ENCODE peak calls at places on chromosomes 3 and 15, in four cellular contexts. O is GM23338, M is left lobe of liver, A is HT-29. Z is an unnamed sample.

GRCh38 chr3:154684021-154684420 is 254.0 kb upstream of the GPR149 start:
- DNase-seq in M (no peak), A (peak), O (peak), Z (no peak)

GRCh38 chr3:167783781-167784180 is 48.3 kb downstream of the SERPINI1 start:
- DNase-seq in O (no peak), M (no peak), A (no peak), Z (no peak)

GRCh38 chr3:32176989-32177701 is 61.3 kb upstream of the CMTM8 start:
- DNase-seq in A (peak), O (peak), M (peak), Z (no peak)

GRCh38 chr3:3200632-3201212 is 21.2 kb upstream of the CRBN start:
- DNase-seq in A (peak), M (no peak), O (peak), Z (peak)

GRCh38 chr15:95864467-95864886 is 466.0 kb upstream of the NR2F2 start:
- DNase-seq in M (no peak), O (no peak), A (no peak), Z (no peak)

GRCh38 chr3:45479627-45480026 is 91.3 kb downstream of the LARS2 start:
- DNase-seq in A (no peak), M (no peak), O (no peak), Z (no peak)

GRCh38 chr15:31024330-31024729 is 32.9 kb upstream of the MTMR10 start:
- DNase-seq in M (no peak), O (peak), A (peak), Z (no peak)

GRCh38 chr15:92636950-92637481 is 18.6 kb downstream of the FAM174B start:
- DNase-seq in A (peak), M (peak), O (peak), Z (peak)

GRCh38 chr15:64284037-64284436 is 71.9 kb downstream of the CSNK1G1 start:
- DNase-seq in A (no peak), O (no peak), M (no peak), Z (no peak)

GRCh38 chr3:183766745-183767606 is 58.4 kb downstream of the MAP6D1 start:
- DNase-seq in A (peak), M (peak), O (peak), Z (peak)

GRCh38 chr3:23624305-23624704 is 181.4 kb upstream of the UBE2E1 start:
- DNase-seq in M (no peak), O (no peak), A (no peak), Z (no peak)

GRCh38 chr3:193040836-193041672 is 123.4 kb upstream of the MB21D2 start:
- DNase-seq in M (no peak), O (peak), A (peak), Z (no peak)

GRCh38 chr15:75508741-75509532 is 57.4 kb upstream of the SIN3A start:
- DNase-seq in O (peak), M (no peak), A (peak), Z (no peak)

GRCh38 chr3:35744419-35744818 is 105.1 kb downstream of the ARPP21 start:
- DNase-seq in A (no peak), O (peak), M (no peak), Z (no peak)

GRCh38 chr15:85879334-85880163 is 84.8 kb upstream of the KLHL25 start:
- DNase-seq in A (no peak), O (no peak), M (no peak), Z (no peak)